ENCODE peak calls at places on chromosomes 2 and 18, in eight cellular contexts. J, C, L, R, D, W, X and F are unnamed samples.

GRCh38 chr2:142315353-142315752 is 184.5 kb upstream of the LRP1B start:
- DNase-seq in J (no peak), C (no peak), L (no peak), R (no peak), D (no peak), W (no peak), X (no peak), F (no peak)

GRCh38 chr2:28366496-28367282 is 26.0 kb upstream of the FOSL2 start:
- DNase-seq in J (peak; percentile 34), C (peak; percentile 51), L (no peak), R (peak; percentile 21), D (no peak), W (no peak), X (no peak), F (no peak)

GRCh38 chr2:96540136-96540535 is 3.6 kb downstream of the ARID5A start:
- DNase-seq in J (no peak), C (no peak), L (no peak), R (no peak), D (no peak), W (no peak), X (no peak), F (no peak)

GRCh38 chr18:55416791-55417190 is 171.2 kb downstream of the TCF4 start:
- DNase-seq in J (no peak), C (no peak), L (no peak), R (no peak), D (no peak), W (no peak), X (peak; percentile 88), F (no peak)

GRCh38 chr2:9282713-9283112 is 76.1 kb downstream of the ASAP2 start:
- DNase-seq in J (no peak), C (no peak), L (no peak), R (no peak), D (no peak), W (no peak), X (no peak), F (no peak)

GRCh38 chr2:234020332-234020731 is 30.2 kb upstream of the SPP2 start:
- DNase-seq in J (no peak), C (no peak), L (no peak), R (no peak), D (no peak), W (no peak), X (no peak), F (no peak)

GRCh38 chr2:31987454-31987853 is 23.4 kb downstream of the MEMO1 start:
- DNase-seq in J (no peak), C (no peak), L (no peak), R (no peak), D (no peak), W (no peak), X (peak; percentile 51), F (no peak)

GRCh38 chr2:96819101-96819875 is 3.2 kb downstream of the CNNM3 start:
- DNase-seq in J (peak; percentile 49), C (no peak), L (no peak), R (no peak), D (peak; percentile 94), W (no peak), X (no peak), F (no peak)

GRCh38 chr2:237411683-237412349 is 2.1 kb downstream of the COL6A3 start:
- DNase-seq in J (no peak), C (no peak), L (no peak), R (no peak), D (no peak), W (no peak), X (no peak), F (no peak)

GRCh38 chr2:239598732-239599090 is 197.9 kb upstream of the HDAC4 start:
- DNase-seq in J (no peak), C (no peak), L (no peak), R (no peak), D (no peak), W (no peak), X (no peak), F (no peak)

GRCh38 chr2:60555066-60555793 is 1.8 kb upstream of the BCL11A start:
- DNase-seq in J (peak; percentile 82), C (peak; percentile 27), L (peak; percentile 57), R (no peak), D (peak; percentile 62), W (peak; percentile 89), X (peak; percentile 46), F (peak; percentile 16)

GRCh38 chr2:126857502-126857901 is 41.2 kb upstream of the TEX51 start:
- DNase-seq in J (no peak), C (no peak), L (no peak), R (no peak), D (no peak), W (no peak), X (no peak), F (no peak)

GRCh38 chr2:151973901-151974199 is 125.0 kb downstream of the CACNB4 start:
- DNase-seq in J (peak; percentile 30), C (no peak), L (peak; percentile 31), R (no peak), D (no peak), W (no peak), X (no peak), F (no peak)

GRCh38 chr2:36650031-36650430 is 46.5 kb upstream of the VIT start:
- DNase-seq in J (no peak), C (no peak), L (no peak), R (no peak), D (peak; percentile 13), W (peak; percentile 7), X (no peak), F (peak; percentile 79)

GRCh38 chr2:216596986-216597509 is 36.2 kb upstream of the IGFBP2 start:
- DNase-seq in J (no peak), C (no peak), L (no peak), R (no peak), D (no peak), W (no peak), X (peak; percentile 62), F (peak; percentile 71)

GRCh38 chr2:109128048-109128465 is 948 bp upstream of the SH3RF3 start:
- DNase-seq in J (peak; percentile 90), C (peak; percentile 49), L (peak; percentile 86), R (peak; percentile 26), D (peak; percentile 96), W (peak; percentile 11), X (peak; percentile 79), F (peak; percentile 69)

GRCh38 chr2:86186431-86186830 is 8.8 kb downstream of the IMMT start:
- DNase-seq in J (peak; percentile 8), C (no peak), L (no peak), R (no peak), D (no peak), W (peak; percentile 27), X (no peak), F (no peak)

GRCh38 chr2:71299507-71299906 is 32.1 kb upstream of the ZNF638 start:
- DNase-seq in J (peak; percentile 45), C (no peak), L (no peak), R (no peak), D (no peak), W (peak; percentile 45), X (no peak), F (peak; percentile 35)

GRCh38 chr2:196159223-196159892 is 12.0 kb downstream of the STK17B start:
- DNase-seq in J (no peak), C (no peak), L (no peak), R (no peak), D (no peak), W (no peak), X (no peak), F (no peak)

GRCh38 chr2:30439879-30440278 is 7.2 kb upstream of the LCLAT1 start:
- DNase-seq in J (no peak), C (no peak), L (no peak), R (no peak), D (no peak), W (no peak), X (no peak), F (no peak)

GRCh38 chr2:201965550-201965949 is 68.1 kb upstream of the FZD7 start:
- DNase-seq in J (no peak), C (no peak), L (no peak), R (no peak), D (no peak), W (no peak), X (no peak), F (peak; percentile 44)

GRCh38 chr2:11833601-11834000 is 87.2 kb downstream of the LPIN1 start:
- DNase-seq in J (no peak), C (no peak), L (no peak), R (no peak), D (no peak), W (peak; percentile 48), X (no peak), F (no peak)

GRCh38 chr2:178350051-178350450 is 100.9 kb downstream of the PRKRA start:
- DNase-seq in J (no peak), C (no peak), L (no peak), R (no peak), D (no peak), W (no peak), X (no peak), F (no peak)

GRCh38 chr2:45276914-45277313 is 267.7 kb upstream of the SIX2 start:
- DNase-seq in J (no peak), C (no peak), L (no peak), R (no peak), D (no peak), W (no peak), X (no peak), F (no peak)

GRCh38 chr2:218984239-218985020 is 554 bp downstream of the FEV start:
- DNase-seq in J (no peak), C (no peak), L (peak; percentile 54), R (no peak), D (peak; percentile 29), W (no peak), X (no peak), F (no peak)

GRCh38 chr2:167964650-167965404 is 282.6 kb downstream of the STK39 start:
- DNase-seq in J (peak; percentile 66), C (no peak), L (no peak), R (no peak), D (no peak), W (peak; percentile 21), X (no peak), F (no peak)

GRCh38 chr2:68742638-68743037 is 8.0 kb downstream of the ARHGAP25 start:
- DNase-seq in J (no peak), C (no peak), L (no peak), R (no peak), D (no peak), W (peak; percentile 64), X (no peak), F (no peak)

GRCh38 chr18:26397019-26397418 is 151.3 kb downstream of the KCTD1 start:
- DNase-seq in J (no peak), C (no peak), L (no peak), R (no peak), D (no peak), W (no peak), X (no peak), F (no peak)

GRCh38 chr2:236554629-236555282 is 14.9 kb upstream of the ACKR3 start:
- DNase-seq in J (no peak), C (no peak), L (no peak), R (no peak), D (no peak), W (peak; percentile 75), X (no peak), F (no peak)

GRCh38 chr2:240624011-240624949 is 1.0 kb upstream of the GPR35 start:
- DNase-seq in J (no peak), C (no peak), L (peak; percentile 13), R (no peak), D (no peak), W (no peak), X (no peak), F (no peak)

GRCh38 chr2:29463181-29463900 is 348.1 kb downstream of the CLIP4 start:
- DNase-seq in J (peak; percentile 27), C (no peak), L (no peak), R (no peak), D (no peak), W (no peak), X (no peak), F (no peak)

GRCh38 chr2:111919794-111920608 is 21.6 kb downstream of the MERTK start:
- DNase-seq in J (no peak), C (no peak), L (no peak), R (no peak), D (no peak), W (no peak), X (no peak), F (no peak)

GRCh38 chr2:241802806-241803318 is 6.1 kb upstream of the NEU4 start:
- DNase-seq in J (no peak), C (no peak), L (no peak), R (no peak), D (peak; percentile 6), W (no peak), X (no peak), F (no peak)

GRCh38 chr2:67997528-67998267 is 65.1 kb downstream of the C1D start:
- DNase-seq in J (no peak), C (no peak), L (no peak), R (no peak), D (no peak), W (no peak), X (no peak), F (peak; percentile 4)